ENCODE peak calls at places on chromosomes 2 and 18, in ten cellular contexts. One of them, this sample, is unnamed. For H3K4me1, the result is how much of the 10 kb centered on the place peaks cover.

GRCh38 chr2:25375371-25375988 is 33.8 kb upstream of the DNMT3A start:
- DNase-seq in RWPE2: no peak
- DNase-seq in tibial artery: no peak
- DNase-seq in uterus: no peak
- DNase-seq in aorta: no peak
- DNase-seq in CD4-positive, alpha-beta memory T cell: no peak
- DNase-seq in trophoblast cell: no peak
- DNase-seq in transverse colon: no peak
- DNase-seq in naive thymus-derived CD4-positive, alpha-beta T cell: no peak
- DNase-seq in fibroblast of lung: no peak
- DNase-seq in this sample: no peak

GRCh38 chr2:152005612-152006011 is 93.2 kb downstream of the CACNB4 start:
- DNase-seq in RWPE2: no peak
- DNase-seq in tibial artery: no peak
- DNase-seq in uterus: no peak
- DNase-seq in aorta: no peak
- DNase-seq in CD4-positive, alpha-beta memory T cell: no peak
- DNase-seq in trophoblast cell: no peak
- DNase-seq in transverse colon: no peak
- DNase-seq in naive thymus-derived CD4-positive, alpha-beta T cell: no peak
- DNase-seq in fibroblast of lung: no peak
- DNase-seq in this sample: no peak

GRCh38 chr18:58806826-58807714 is 57.6 kb upstream of the ZNF532 start:
- DNase-seq in RWPE2: no peak
- DNase-seq in tibial artery: no peak
- DNase-seq in uterus: no peak
- DNase-seq in aorta: no peak
- DNase-seq in CD4-positive, alpha-beta memory T cell: no peak
- DNase-seq in trophoblast cell: no peak
- DNase-seq in transverse colon: peak
- DNase-seq in naive thymus-derived CD4-positive, alpha-beta T cell: no peak
- DNase-seq in fibroblast of lung: no peak
- DNase-seq in this sample: no peak

GRCh38 chr2:86107031-86107430 is 996 bp downstream of the PTCD3 start:
- DNase-seq in RWPE2: no peak
- DNase-seq in tibial artery: no peak
- DNase-seq in uterus: no peak
- DNase-seq in aorta: no peak
- DNase-seq in CD4-positive, alpha-beta memory T cell: no peak
- DNase-seq in trophoblast cell: no peak
- DNase-seq in transverse colon: no peak
- DNase-seq in naive thymus-derived CD4-positive, alpha-beta T cell: no peak
- DNase-seq in fibroblast of lung: no peak
- DNase-seq in this sample: no peak

GRCh38 chr2:239947361-239948045 is 77.6 kb downstream of the NDUFA10 start:
- DNase-seq in RWPE2: peak
- DNase-seq in tibial artery: peak
- DNase-seq in uterus: peak
- DNase-seq in aorta: peak
- DNase-seq in CD4-positive, alpha-beta memory T cell: no peak
- DNase-seq in trophoblast cell: no peak
- DNase-seq in transverse colon: no peak
- DNase-seq in naive thymus-derived CD4-positive, alpha-beta T cell: no peak
- DNase-seq in fibroblast of lung: no peak
- DNase-seq in this sample: no peak

GRCh38 chr2:222290691-222291484 is 7.9 kb downstream of the PAX3 start:
- DNase-seq in RWPE2: no peak
- DNase-seq in tibial artery: no peak
- DNase-seq in uterus: no peak
- DNase-seq in aorta: no peak
- DNase-seq in CD4-positive, alpha-beta memory T cell: no peak
- DNase-seq in trophoblast cell: no peak
- DNase-seq in transverse colon: no peak
- DNase-seq in naive thymus-derived CD4-positive, alpha-beta T cell: no peak
- DNase-seq in fibroblast of lung: peak
- DNase-seq in this sample: peak

GRCh38 chr2:193584001-193584400 is 1389.3 kb upstream of the TMEFF2 start:
- DNase-seq in RWPE2: no peak
- DNase-seq in tibial artery: no peak
- DNase-seq in uterus: no peak
- DNase-seq in aorta: no peak
- DNase-seq in CD4-positive, alpha-beta memory T cell: no peak
- DNase-seq in trophoblast cell: peak
- DNase-seq in transverse colon: no peak
- DNase-seq in naive thymus-derived CD4-positive, alpha-beta T cell: no peak
- DNase-seq in fibroblast of lung: peak
- DNase-seq in this sample: peak

GRCh38 chr18:25503567-25504081 is 151.7 kb upstream of the ZNF521 start:
- DNase-seq in RWPE2: no peak
- DNase-seq in tibial artery: peak
- DNase-seq in uterus: peak
- DNase-seq in aorta: peak
- DNase-seq in CD4-positive, alpha-beta memory T cell: no peak
- DNase-seq in trophoblast cell: peak
- DNase-seq in transverse colon: peak
- DNase-seq in naive thymus-derived CD4-positive, alpha-beta T cell: no peak
- DNase-seq in fibroblast of lung: peak
- DNase-seq in this sample: peak

GRCh38 chr2:135985826-135986393 is 484 bp upstream of the DARS1 start:
- DNase-seq in RWPE2: no peak
- DNase-seq in tibial artery: no peak
- DNase-seq in uterus: no peak
- DNase-seq in aorta: no peak
- DNase-seq in CD4-positive, alpha-beta memory T cell: peak
- DNase-seq in trophoblast cell: no peak
- DNase-seq in transverse colon: no peak
- DNase-seq in naive thymus-derived CD4-positive, alpha-beta T cell: peak
- DNase-seq in fibroblast of lung: no peak
- DNase-seq in this sample: no peak

GRCh38 chr2:161161074-161161577 is 898 bp downstream of the TANK start:
- DNase-seq in RWPE2: no peak
- DNase-seq in tibial artery: no peak
- DNase-seq in uterus: no peak
- DNase-seq in aorta: no peak
- DNase-seq in CD4-positive, alpha-beta memory T cell: no peak
- DNase-seq in trophoblast cell: no peak
- DNase-seq in transverse colon: no peak
- DNase-seq in naive thymus-derived CD4-positive, alpha-beta T cell: no peak
- DNase-seq in fibroblast of lung: no peak
- DNase-seq in this sample: no peak

GRCh38 chr2:96843538-96844268 is at the start of gene ANKRD23:
- DNase-seq in RWPE2: no peak
- DNase-seq in tibial artery: no peak
- DNase-seq in uterus: no peak
- DNase-seq in aorta: no peak
- DNase-seq in CD4-positive, alpha-beta memory T cell: no peak
- DNase-seq in trophoblast cell: no peak
- DNase-seq in transverse colon: no peak
- DNase-seq in naive thymus-derived CD4-positive, alpha-beta T cell: no peak
- DNase-seq in fibroblast of lung: no peak
- DNase-seq in this sample: no peak

GRCh38 chr2:189940913-189941312 is 121.6 kb downstream of the MSTN start:
- DNase-seq in RWPE2: no peak
- DNase-seq in tibial artery: no peak
- DNase-seq in uterus: no peak
- DNase-seq in aorta: no peak
- DNase-seq in CD4-positive, alpha-beta memory T cell: no peak
- DNase-seq in trophoblast cell: no peak
- DNase-seq in transverse colon: no peak
- DNase-seq in naive thymus-derived CD4-positive, alpha-beta T cell: no peak
- DNase-seq in fibroblast of lung: no peak
- DNase-seq in this sample: no peak

GRCh38 chr2:234733093-234733489 is 218.7 kb upstream of the SH3BP4 start:
- DNase-seq in RWPE2: no peak
- DNase-seq in tibial artery: no peak
- DNase-seq in uterus: no peak
- DNase-seq in aorta: no peak
- DNase-seq in CD4-positive, alpha-beta memory T cell: no peak
- DNase-seq in trophoblast cell: no peak
- DNase-seq in transverse colon: no peak
- DNase-seq in naive thymus-derived CD4-positive, alpha-beta T cell: no peak
- DNase-seq in fibroblast of lung: no peak
- DNase-seq in this sample: no peak

GRCh38 chr2:2848621-2849443 is 517.8 kb upstream of the MYT1L start:
- DNase-seq in RWPE2: no peak
- DNase-seq in tibial artery: no peak
- DNase-seq in uterus: no peak
- DNase-seq in aorta: no peak
- DNase-seq in CD4-positive, alpha-beta memory T cell: no peak
- DNase-seq in trophoblast cell: no peak
- DNase-seq in transverse colon: no peak
- DNase-seq in naive thymus-derived CD4-positive, alpha-beta T cell: no peak
- DNase-seq in fibroblast of lung: no peak
- DNase-seq in this sample: no peak

GRCh38 chr18:55485666-55486065 is 102.3 kb downstream of the TCF4 start:
- DNase-seq in RWPE2: no peak
- DNase-seq in tibial artery: no peak
- DNase-seq in uterus: no peak
- DNase-seq in aorta: no peak
- DNase-seq in CD4-positive, alpha-beta memory T cell: no peak
- DNase-seq in trophoblast cell: no peak
- DNase-seq in transverse colon: no peak
- DNase-seq in naive thymus-derived CD4-positive, alpha-beta T cell: no peak
- DNase-seq in fibroblast of lung: peak
- DNase-seq in this sample: no peak

DNA sequence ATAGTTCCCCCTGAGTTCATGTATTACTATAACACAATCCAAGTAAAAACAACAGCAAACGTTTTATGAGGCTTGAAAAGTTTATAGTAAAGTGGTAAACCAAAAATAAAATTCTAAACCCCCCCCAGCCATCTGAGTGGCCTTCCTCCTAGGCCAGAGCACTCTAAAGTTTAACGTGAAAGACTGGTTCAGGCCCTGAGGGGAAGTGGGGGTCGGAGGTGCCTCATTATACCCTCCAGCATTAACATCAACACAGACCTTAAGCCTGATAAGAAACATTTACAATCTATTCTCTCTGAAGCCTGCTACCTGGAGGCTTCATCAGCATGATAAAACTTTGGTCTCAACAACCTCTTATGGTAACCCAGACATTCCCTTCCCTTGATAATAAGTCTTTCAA is 29.0 kb upstream of the CNGA3 start:
- DNase-seq in RWPE2: no peak
- DNase-seq in tibial artery: no peak
- DNase-seq in uterus: no peak
- DNase-seq in aorta: no peak
- DNase-seq in CD4-positive, alpha-beta memory T cell: no peak
- DNase-seq in trophoblast cell: no peak
- DNase-seq in transverse colon: no peak
- DNase-seq in naive thymus-derived CD4-positive, alpha-beta T cell: no peak
- DNase-seq in fibroblast of lung: no peak
- DNase-seq in this sample: no peak
- H3K4me1 ChIP-seq in RWPE2: under half
- H3K4me1 ChIP-seq in tibial artery: under half
- H3K4me1 ChIP-seq in uterus: under half
- H3K4me1 ChIP-seq in aorta: under half
- H3K4me1 ChIP-seq in CD4-positive, alpha-beta memory T cell: under half
- H3K4me1 ChIP-seq in trophoblast cell: under half
- H3K4me1 ChIP-seq in transverse colon: under half
- H3K4me1 ChIP-seq in naive thymus-derived CD4-positive, alpha-beta T cell: under half
- H3K4me1 ChIP-seq in fibroblast of lung: under half
- H3K4me1 ChIP-seq in this sample: under half

DNA sequence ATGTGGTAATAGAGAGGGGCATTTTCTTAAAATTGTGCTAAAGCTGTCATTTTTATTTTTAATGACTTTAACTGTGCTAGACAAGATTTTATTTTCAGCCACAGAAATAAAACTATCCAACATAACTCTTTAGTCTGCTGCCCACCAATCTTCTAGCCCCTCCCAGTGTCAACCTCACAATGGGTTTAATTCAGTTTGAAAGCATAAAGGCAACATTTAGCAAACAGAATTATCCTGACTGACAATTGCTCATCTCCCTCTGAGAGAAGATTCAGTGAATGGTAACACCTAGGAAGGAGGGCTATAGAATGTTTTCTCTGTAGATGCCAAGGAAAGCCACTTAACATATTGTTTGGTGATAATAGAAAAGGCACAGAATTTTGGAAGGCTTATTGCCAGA is 5.2 kb downstream of the ERMN start:
- DNase-seq in RWPE2: no peak
- DNase-seq in tibial artery: no peak
- DNase-seq in uterus: no peak
- DNase-seq in aorta: no peak
- DNase-seq in CD4-positive, alpha-beta memory T cell: no peak
- DNase-seq in trophoblast cell: no peak
- DNase-seq in transverse colon: no peak
- DNase-seq in naive thymus-derived CD4-positive, alpha-beta T cell: no peak
- DNase-seq in fibroblast of lung: no peak
- DNase-seq in this sample: no peak
- H3K4me1 ChIP-seq in RWPE2: under half
- H3K4me1 ChIP-seq in tibial artery: under half
- H3K4me1 ChIP-seq in uterus: under half
- H3K4me1 ChIP-seq in aorta: under half
- H3K4me1 ChIP-seq in CD4-positive, alpha-beta memory T cell: under half
- H3K4me1 ChIP-seq in trophoblast cell: under half
- H3K4me1 ChIP-seq in transverse colon: under half
- H3K4me1 ChIP-seq in naive thymus-derived CD4-positive, alpha-beta T cell: under half
- H3K4me1 ChIP-seq in fibroblast of lung: under half
- H3K4me1 ChIP-seq in this sample: under half

DNA sequence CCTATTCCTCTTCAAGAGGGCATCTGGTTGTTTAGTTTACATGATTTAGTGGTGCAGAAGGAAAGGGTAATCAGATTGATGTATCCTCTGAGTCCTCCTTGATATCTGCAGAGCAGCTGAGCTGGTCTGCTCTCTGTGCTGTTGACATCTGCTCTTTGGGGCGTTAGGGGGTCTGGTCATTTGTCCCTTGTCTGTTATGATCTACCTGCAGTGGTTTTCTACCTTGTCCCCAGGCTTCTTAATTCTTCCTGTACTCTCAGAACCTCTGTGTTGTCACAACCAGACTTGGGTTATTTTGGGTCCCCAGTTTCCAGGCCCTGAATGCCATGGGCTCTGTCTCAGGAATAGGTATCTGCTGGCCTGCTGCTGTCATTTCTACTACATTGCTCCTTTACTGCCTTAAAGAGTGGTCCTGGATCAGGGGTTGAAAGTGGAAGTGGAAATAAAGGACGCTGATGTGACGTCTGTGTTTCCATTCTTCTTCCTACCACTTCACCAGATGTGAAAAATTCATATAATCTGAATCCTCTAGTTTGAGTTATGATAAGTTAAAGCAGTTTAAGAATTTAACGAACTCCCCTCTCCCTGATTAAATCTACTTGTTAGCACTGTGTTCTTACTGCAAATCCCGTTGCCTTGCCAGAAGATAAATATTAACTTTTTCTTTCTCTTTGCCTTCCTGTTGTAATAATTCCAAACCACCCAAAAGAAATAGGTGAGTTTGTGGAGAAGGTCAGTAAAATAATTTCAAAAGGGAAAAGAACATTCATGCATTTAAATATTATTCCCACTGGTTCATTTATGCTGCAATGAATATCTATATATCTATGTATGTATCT is 16.6 kb upstream of the CPS1 start:
- DNase-seq in RWPE2: no peak
- DNase-seq in tibial artery: no peak
- DNase-seq in uterus: no peak
- DNase-seq in aorta: no peak
- DNase-seq in CD4-positive, alpha-beta memory T cell: no peak
- DNase-seq in trophoblast cell: no peak
- DNase-seq in transverse colon: no peak
- DNase-seq in naive thymus-derived CD4-positive, alpha-beta T cell: no peak
- DNase-seq in fibroblast of lung: no peak
- DNase-seq in this sample: no peak
- H3K4me1 ChIP-seq in RWPE2: under half
- H3K4me1 ChIP-seq in tibial artery: under half
- H3K4me1 ChIP-seq in uterus: under half
- H3K4me1 ChIP-seq in aorta: under half
- H3K4me1 ChIP-seq in CD4-positive, alpha-beta memory T cell: under half
- H3K4me1 ChIP-seq in trophoblast cell: under half
- H3K4me1 ChIP-seq in transverse colon: under half
- H3K4me1 ChIP-seq in naive thymus-derived CD4-positive, alpha-beta T cell: under half
- H3K4me1 ChIP-seq in fibroblast of lung: under half
- H3K4me1 ChIP-seq in this sample: under half

GRCh38 chr2:237715459-237715947 is 83.1 kb upstream of the RBM44 start:
- DNase-seq in RWPE2: no peak
- DNase-seq in tibial artery: no peak
- DNase-seq in uterus: no peak
- DNase-seq in aorta: peak
- DNase-seq in CD4-positive, alpha-beta memory T cell: no peak
- DNase-seq in trophoblast cell: peak
- DNase-seq in transverse colon: peak
- DNase-seq in naive thymus-derived CD4-positive, alpha-beta T cell: no peak
- DNase-seq in fibroblast of lung: peak
- DNase-seq in this sample: no peak
- H3K4me1 ChIP-seq in RWPE2: under half
- H3K4me1 ChIP-seq in tibial artery: under half
- H3K4me1 ChIP-seq in uterus: under half
- H3K4me1 ChIP-seq in aorta: under half
- H3K4me1 ChIP-seq in CD4-positive, alpha-beta memory T cell: under half
- H3K4me1 ChIP-seq in trophoblast cell: under half
- H3K4me1 ChIP-seq in transverse colon: under half
- H3K4me1 ChIP-seq in naive thymus-derived CD4-positive, alpha-beta T cell: under half
- H3K4me1 ChIP-seq in fibroblast of lung: under half
- H3K4me1 ChIP-seq in this sample: under half

This sample was measured in A673.